ENCODE peak calls at places on chromosome 12, in ten cellular contexts. U, A, X, F, H, J, C, R, N and G are unnamed samples.

GRCh38 chr12:52087961-52088820 is 8.7 kb downstream of the SMIM41 start:
- DNase-seq in U (no peak), A (no peak), X (no peak), F (no peak), H (no peak), J (no peak), C (no peak), R (no peak), N (no peak), G (no peak)

GRCh38 chr12:132393245-132393795 is 63.9 kb upstream of the GALNT9 start:
- DNase-seq in U (peak), A (no peak), X (no peak), F (peak), H (peak), J (peak), C (peak), R (no peak), N (no peak), G (no peak)

GRCh38 chr12:11071414-11071813 is 9.3 kb upstream of the TAS2R46 start:
- DNase-seq in U (no peak), A (no peak), X (no peak), F (no peak), H (no peak), J (no peak), C (no peak), R (no peak), N (no peak), G (no peak)

GRCh38 chr12:4353785-4354208 is 25.7 kb downstream of the FGF23 start:
- DNase-seq in U (no peak), A (no peak), X (no peak), F (no peak), H (no peak), J (peak), C (no peak), R (no peak), N (no peak), G (peak)

GRCh38 chr12:122871851-122872785 is 23.8 kb downstream of the VPS37B start:
- DNase-seq in U (no peak), A (peak), X (no peak), F (no peak), H (no peak), J (no peak), C (no peak), R (peak), N (peak), G (peak)

GRCh38 chr12:124913474-124914391 is 717 bp downstream of the UBC start:
- DNase-seq in U (peak), A (no peak), X (no peak), F (peak), H (peak), J (peak), C (peak), R (no peak), N (peak), G (peak)

GRCh38 chr12:117143008-117143532 is 43.9 kb upstream of the TESC start:
- DNase-seq in U (no peak), A (no peak), X (no peak), F (no peak), H (peak), J (no peak), C (no peak), R (no peak), N (no peak), G (no peak)

GRCh38 chr12:54135621-54136027 is 53.2 kb downstream of the SMUG1 start:
- DNase-seq in U (no peak), A (peak), X (no peak), F (peak), H (no peak), J (no peak), C (no peak), R (no peak), N (no peak), G (no peak)

GRCh38 chr12:119266963-119267362 is 67.6 kb upstream of the CCDC60 start:
- DNase-seq in U (no peak), A (no peak), X (no peak), F (no peak), H (no peak), J (no peak), C (no peak), R (no peak), N (no peak), G (no peak)

GRCh38 chr12:127343941-127344340 is 923.0 kb upstream of the TMEM132C start:
- DNase-seq in U (no peak), A (no peak), X (no peak), F (no peak), H (no peak), J (peak), C (no peak), R (no peak), N (no peak), G (no peak)